ENCODE peak calls at places on chromosome X, in six cellular contexts. One of them, this sample, is unnamed.

GRCh38 chrX:72634321-72634720 is 61.7 kb upstream of the HDAC8 start:
- DNase-seq in GM20000: no peak
- DNase-seq in BE2C: no peak
- DNase-seq in fibroblast of lung: no peak
- DNase-seq in WERI-Rb-1: no peak
- DNase-seq in cardiac fibroblast: peak; percentile 1
- DNase-seq in this sample: no peak

GRCh38 chrX:27086221-27086620 is 376.9 kb downstream of the PPP4R3C start:
- DNase-seq in fibroblast of lung: no peak
- DNase-seq in BE2C: no peak
- DNase-seq in cardiac fibroblast: no peak
- DNase-seq in GM20000: no peak
- DNase-seq in WERI-Rb-1: no peak
- DNase-seq in this sample: no peak

GRCh38 chrX:22922961-22923360 is 76.8 kb upstream of the DDX53 start:
- DNase-seq in fibroblast of lung: peak; percentile 69
- DNase-seq in WERI-Rb-1: no peak
- DNase-seq in GM20000: no peak
- DNase-seq in BE2C: no peak
- DNase-seq in cardiac fibroblast: peak; percentile 76
- DNase-seq in this sample: no peak

GRCh38 chrX:15675490-15675921 is 10.9 kb upstream of the CLTRN start:
- DNase-seq in GM20000: peak; percentile 52
- DNase-seq in BE2C: peak; percentile 75
- DNase-seq in fibroblast of lung: no peak
- DNase-seq in WERI-Rb-1: peak; percentile 90
- DNase-seq in cardiac fibroblast: no peak
- DNase-seq in this sample: peak; percentile 67

GRCh38 chrX:22392176-22392814 is 119.6 kb downstream of the CBLL2 start:
- DNase-seq in fibroblast of lung: peak; percentile 11
- DNase-seq in cardiac fibroblast: no peak
- DNase-seq in WERI-Rb-1: no peak
- DNase-seq in BE2C: no peak
- DNase-seq in GM20000: no peak
- DNase-seq in this sample: no peak

GRCh38 chrX:123830309-123830708 is 29.5 kb upstream of the XIAP start:
- DNase-seq in cardiac fibroblast: peak; percentile 49
- DNase-seq in GM20000: peak; percentile 30
- DNase-seq in WERI-Rb-1: no peak
- DNase-seq in BE2C: no peak
- DNase-seq in fibroblast of lung: peak; percentile 83
- DNase-seq in this sample: peak; percentile 74

GRCh38 chrX:18428006-18428405 is 2.6 kb downstream of the CDKL5 start:
- DNase-seq in fibroblast of lung: no peak
- DNase-seq in WERI-Rb-1: no peak
- DNase-seq in cardiac fibroblast: no peak
- DNase-seq in BE2C: no peak
- DNase-seq in GM20000: no peak
- DNase-seq in this sample: no peak

GRCh38 chrX:115494133-115494532 is 66.8 kb upstream of the PLS3 start:
- DNase-seq in cardiac fibroblast: peak; percentile 19
- DNase-seq in WERI-Rb-1: no peak
- DNase-seq in BE2C: no peak
- DNase-seq in fibroblast of lung: no peak
- DNase-seq in GM20000: no peak
- DNase-seq in this sample: no peak

GRCh38 chrX:118432799-118433198 is 62.8 kb upstream of the DOCK11 start:
- DNase-seq in fibroblast of lung: no peak
- DNase-seq in GM20000: no peak
- DNase-seq in WERI-Rb-1: no peak
- DNase-seq in BE2C: no peak
- DNase-seq in cardiac fibroblast: no peak
- DNase-seq in this sample: no peak

GRCh38 chrX:134999469-134999868 is 8.7 kb downstream of the SMIM10 start:
- DNase-seq in WERI-Rb-1: no peak
- DNase-seq in cardiac fibroblast: peak; percentile 76
- DNase-seq in GM20000: peak; percentile 22
- DNase-seq in BE2C: no peak
- DNase-seq in fibroblast of lung: peak; percentile 46
- DNase-seq in this sample: no peak

GRCh38 chrX:70096052-70096451 is 33.8 kb downstream of the OTUD6A start:
- DNase-seq in BE2C: no peak
- DNase-seq in cardiac fibroblast: peak; percentile 57
- DNase-seq in GM20000: no peak
- DNase-seq in WERI-Rb-1: peak; percentile 61
- DNase-seq in fibroblast of lung: no peak
- DNase-seq in this sample: no peak
- TF ChIP-seq CTCF in BE2C: no peak
- TF ChIP-seq CTCF in cardiac fibroblast: peak; percentile 38
- TF ChIP-seq CTCF in GM20000: no peak
- TF ChIP-seq CTCF in WERI-Rb-1: peak; percentile 66
- TF ChIP-seq CTCF in fibroblast of lung: peak; percentile 31
- TF ChIP-seq CTCF in this sample: no peak

GRCh38 chrX:128518508-128518907 is 466.3 kb upstream of the ACTRT1 start:
- DNase-seq in GM20000: peak; percentile 1
- DNase-seq in BE2C: no peak
- DNase-seq in cardiac fibroblast: peak; percentile 5
- DNase-seq in fibroblast of lung: no peak
- DNase-seq in WERI-Rb-1: peak; percentile 17
- DNase-seq in this sample: no peak
- TF ChIP-seq CTCF in GM20000: no peak
- TF ChIP-seq CTCF in BE2C: peak; percentile 66
- TF ChIP-seq CTCF in cardiac fibroblast: no peak
- TF ChIP-seq CTCF in fibroblast of lung: no peak
- TF ChIP-seq CTCF in WERI-Rb-1: peak; percentile 73
- TF ChIP-seq CTCF in this sample: no peak

GRCh38 chrX:119942831-119943184 is 743 bp downstream of the NKAP start:
- DNase-seq in GM20000: peak; percentile 5
- DNase-seq in cardiac fibroblast: no peak
- DNase-seq in BE2C: no peak
- DNase-seq in fibroblast of lung: peak; percentile 2
- DNase-seq in WERI-Rb-1: no peak
- DNase-seq in this sample: no peak

GRCh38 chrX:119954374-119954773 is 10.8 kb upstream of the NKAP start:
- DNase-seq in WERI-Rb-1: no peak
- DNase-seq in BE2C: no peak
- DNase-seq in cardiac fibroblast: no peak
- DNase-seq in fibroblast of lung: no peak
- DNase-seq in GM20000: no peak
- DNase-seq in this sample: no peak

GRCh38 chrX:119945481-119945880 is 1.9 kb upstream of the NKAP start:
- DNase-seq in BE2C: no peak
- DNase-seq in fibroblast of lung: no peak
- DNase-seq in WERI-Rb-1: no peak
- DNase-seq in cardiac fibroblast: no peak
- DNase-seq in GM20000: no peak
- DNase-seq in this sample: no peak

GRCh38 chrX:119943185-119943988 is at the start of gene NKAP:
- DNase-seq in WERI-Rb-1: peak; percentile 85
- DNase-seq in fibroblast of lung: peak; percentile 93
- DNase-seq in cardiac fibroblast: peak; percentile 96
- DNase-seq in GM20000: peak; percentile 66
- DNase-seq in BE2C: peak; percentile 76
- DNase-seq in this sample: peak; percentile 77

GRCh38 chrX:119948381-119948780 is 4.8 kb upstream of the NKAP start:
- DNase-seq in cardiac fibroblast: no peak
- DNase-seq in GM20000: no peak
- DNase-seq in WERI-Rb-1: no peak
- DNase-seq in BE2C: no peak
- DNase-seq in fibroblast of lung: no peak
- DNase-seq in this sample: no peak
- TF ChIP-seq CTCF in cardiac fibroblast: no peak
- TF ChIP-seq CTCF in GM20000: no peak
- TF ChIP-seq CTCF in WERI-Rb-1: peak; percentile 4
- TF ChIP-seq CTCF in BE2C: peak; percentile 33
- TF ChIP-seq CTCF in fibroblast of lung: no peak
- TF ChIP-seq CTCF in this sample: no peak

GRCh38 chrX:122501652-122502051 is 682.4 kb upstream of the GRIA3 start:
- DNase-seq in WERI-Rb-1: no peak
- DNase-seq in cardiac fibroblast: no peak
- DNase-seq in GM20000: no peak
- DNase-seq in fibroblast of lung: no peak
- DNase-seq in BE2C: no peak
- DNase-seq in this sample: no peak
- TF ChIP-seq CTCF in WERI-Rb-1: no peak
- TF ChIP-seq CTCF in cardiac fibroblast: no peak
- TF ChIP-seq CTCF in GM20000: no peak
- TF ChIP-seq CTCF in fibroblast of lung: no peak
- TF ChIP-seq CTCF in BE2C: no peak
- TF ChIP-seq CTCF in this sample: no peak

GRCh38 chrX:79089897-79090584 is 54.4 kb upstream of the GPR174 start:
- DNase-seq in WERI-Rb-1: no peak
- DNase-seq in fibroblast of lung: no peak
- DNase-seq in GM20000: no peak
- DNase-seq in cardiac fibroblast: no peak
- DNase-seq in BE2C: no peak
- DNase-seq in this sample: no peak
- TF ChIP-seq CTCF in WERI-Rb-1: no peak
- TF ChIP-seq CTCF in fibroblast of lung: no peak
- TF ChIP-seq CTCF in GM20000: no peak
- TF ChIP-seq CTCF in cardiac fibroblast: no peak
- TF ChIP-seq CTCF in BE2C: no peak
- TF ChIP-seq CTCF in this sample: no peak

DNA sequence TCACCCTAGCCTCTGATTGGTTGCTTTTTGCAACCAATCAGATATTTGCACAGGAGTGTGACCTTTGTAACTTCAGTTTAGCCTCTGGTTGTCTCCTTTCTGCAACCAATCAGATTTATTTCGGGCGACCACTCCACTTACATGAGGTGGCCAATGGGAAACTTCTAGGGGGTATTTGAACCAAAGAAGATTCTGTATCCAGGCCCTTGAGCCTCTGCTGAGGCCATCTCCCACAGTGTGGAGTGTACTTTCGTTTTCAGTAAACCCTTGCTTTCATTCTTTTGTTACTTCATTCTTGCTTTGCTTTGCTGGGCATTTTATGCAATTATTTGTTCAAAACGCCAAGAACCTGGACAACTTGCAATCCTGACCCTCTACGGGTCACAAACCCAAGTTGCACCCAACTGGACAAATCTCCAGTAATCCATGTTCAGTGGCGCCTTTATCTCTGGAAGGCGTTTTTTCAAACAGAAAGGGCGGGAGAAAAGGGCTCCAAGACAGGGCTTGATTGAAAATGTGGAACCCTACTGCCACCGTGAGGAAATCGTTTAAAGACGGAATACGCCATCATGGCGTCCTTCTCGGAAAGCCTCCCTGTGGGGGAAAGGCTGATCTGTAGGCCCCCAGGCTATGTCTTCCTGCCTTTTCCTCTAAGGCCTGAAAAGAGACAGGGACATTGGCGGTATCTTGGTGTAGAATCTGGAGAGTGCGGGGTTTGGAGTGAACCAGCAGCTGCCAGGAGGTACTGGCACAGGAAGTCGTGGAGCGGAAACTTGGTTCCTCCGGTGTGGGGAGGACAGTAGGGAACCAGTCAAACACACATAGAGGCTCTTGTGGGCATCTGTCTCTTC is 184.6 kb downstream of the OR13H1 start:
- DNase-seq in WERI-Rb-1: peak; percentile 90
- DNase-seq in BE2C: no peak
- DNase-seq in fibroblast of lung: peak; percentile 65
- DNase-seq in GM20000: no peak
- DNase-seq in cardiac fibroblast: no peak
- DNase-seq in this sample: no peak
- TF ChIP-seq CTCF in WERI-Rb-1: peak; percentile 60
- TF ChIP-seq CTCF in BE2C: no peak
- TF ChIP-seq CTCF in fibroblast of lung: no peak
- TF ChIP-seq CTCF in GM20000: no peak
- TF ChIP-seq CTCF in cardiac fibroblast: no peak
- TF ChIP-seq CTCF in this sample: no peak

GRCh38 chrX:49278081-49278480 is 8.5 kb downstream of the PPP1R3F start:
- DNase-seq in fibroblast of lung: no peak
- DNase-seq in GM20000: no peak
- DNase-seq in cardiac fibroblast: no peak
- DNase-seq in WERI-Rb-1: no peak
- DNase-seq in BE2C: no peak
- DNase-seq in this sample: no peak

GRCh38 chrX:49286136-49286535 is 16.5 kb downstream of the PPP1R3F start:
- DNase-seq in BE2C: no peak
- DNase-seq in GM20000: no peak
- DNase-seq in WERI-Rb-1: no peak
- DNase-seq in cardiac fibroblast: no peak
- DNase-seq in fibroblast of lung: no peak
- DNase-seq in this sample: no peak

GRCh38 chrX:49286581-49286980 is 16.9 kb upstream of the GAGE10 start:
- DNase-seq in BE2C: no peak
- DNase-seq in fibroblast of lung: no peak
- DNase-seq in cardiac fibroblast: no peak
- DNase-seq in GM20000: no peak
- DNase-seq in WERI-Rb-1: no peak
- DNase-seq in this sample: no peak

GRCh38 chrX:49284212-49284611 is 14.6 kb downstream of the PPP1R3F start:
- DNase-seq in cardiac fibroblast: no peak
- DNase-seq in BE2C: no peak
- DNase-seq in GM20000: no peak
- DNase-seq in fibroblast of lung: no peak
- DNase-seq in WERI-Rb-1: no peak
- DNase-seq in this sample: no peak

GRCh38 chrX:49282647-49283011 is 13.0 kb downstream of the PPP1R3F start:
- DNase-seq in cardiac fibroblast: peak; percentile 43
- DNase-seq in BE2C: peak; percentile 49
- DNase-seq in fibroblast of lung: peak; percentile 21
- DNase-seq in GM20000: no peak
- DNase-seq in WERI-Rb-1: peak; percentile 46
- DNase-seq in this sample: no peak
- TF ChIP-seq CTCF in cardiac fibroblast: peak; percentile 34
- TF ChIP-seq CTCF in BE2C: peak; percentile 53
- TF ChIP-seq CTCF in fibroblast of lung: no peak
- TF ChIP-seq CTCF in GM20000: no peak
- TF ChIP-seq CTCF in WERI-Rb-1: peak; percentile 38
- TF ChIP-seq CTCF in this sample: no peak

GRCh38 chrX:143669395-143669794 is 33.5 kb upstream of the SLITRK4 start:
- DNase-seq in GM20000: no peak
- DNase-seq in WERI-Rb-1: no peak
- DNase-seq in BE2C: no peak
- DNase-seq in cardiac fibroblast: peak; percentile 26
- DNase-seq in fibroblast of lung: no peak
- DNase-seq in this sample: no peak

GRCh38 chrX:143661286-143661685 is 25.4 kb upstream of the SLITRK4 start:
- DNase-seq in WERI-Rb-1: no peak
- DNase-seq in fibroblast of lung: no peak
- DNase-seq in BE2C: no peak
- DNase-seq in GM20000: no peak
- DNase-seq in cardiac fibroblast: no peak
- DNase-seq in this sample: no peak

GRCh38 chrX:143663755-143664154 is 27.9 kb upstream of the SLITRK4 start:
- DNase-seq in cardiac fibroblast: peak; percentile 0
- DNase-seq in fibroblast of lung: no peak
- DNase-seq in BE2C: no peak
- DNase-seq in GM20000: no peak
- DNase-seq in WERI-Rb-1: no peak
- DNase-seq in this sample: no peak

DNA sequence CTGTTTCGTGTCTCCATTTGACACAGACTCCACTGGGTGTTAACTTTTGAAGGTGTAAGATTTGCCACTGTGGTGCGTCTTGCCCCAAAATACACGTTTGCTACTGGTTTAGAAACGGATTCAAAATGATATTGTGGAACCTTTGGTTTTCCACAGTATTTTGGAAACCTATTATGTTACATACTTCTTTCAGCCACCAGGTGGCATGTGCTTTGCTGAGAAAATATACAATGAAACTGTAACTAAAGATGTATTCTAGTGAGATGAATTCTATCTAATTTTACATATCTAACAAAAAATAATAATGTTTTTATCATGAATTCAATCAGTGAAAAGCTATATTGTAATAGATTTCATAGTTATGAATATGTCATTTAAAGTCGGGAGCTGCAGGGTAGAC is 28.4 kb upstream of the SLITRK4 start:
- DNase-seq in cardiac fibroblast: peak; percentile 20
- DNase-seq in BE2C: no peak
- DNase-seq in WERI-Rb-1: no peak
- DNase-seq in GM20000: no peak
- DNase-seq in fibroblast of lung: peak; percentile 1
- DNase-seq in this sample: no peak
- TF ChIP-seq CTCF in cardiac fibroblast: peak; percentile 36
- TF ChIP-seq CTCF in BE2C: peak; percentile 36
- TF ChIP-seq CTCF in WERI-Rb-1: peak; percentile 12
- TF ChIP-seq CTCF in GM20000: no peak
- TF ChIP-seq CTCF in fibroblast of lung: no peak
- TF ChIP-seq CTCF in this sample: peak; percentile 70

This sample was measured in CD14-positive monocyte.